ENCODE peak calls at places on chromosomes 13 and 19, in four cellular contexts. One of them, this sample, is unnamed. For H3K4me1, the result is how much of the 10 kb centered on the place peaks cover.

GRCh38 chr13:90834700-90835099 is 512.8 kb upstream of the MIR17HG start:
- DNase-seq in IMR-90: no peak
- DNase-seq in K562: no peak
- DNase-seq in GM12878: no peak
- DNase-seq in this sample: no peak

GRCh38 chr13:59744747-59745394 is 418.9 kb downstream of the DIAPH3 start:
- DNase-seq in IMR-90: peak
- DNase-seq in K562: no peak
- DNase-seq in GM12878: no peak
- DNase-seq in this sample: no peak

GRCh38 chr19:14031719-14032480 is at the start of gene IL27RA:
- DNase-seq in IMR-90: peak
- DNase-seq in K562: peak
- DNase-seq in GM12878: peak
- DNase-seq in this sample: peak

GRCh38 chr13:25727250-25727649 is 324.6 kb downstream of the SHISA2 start:
- DNase-seq in IMR-90: no peak
- DNase-seq in K562: no peak
- DNase-seq in GM12878: no peak
- DNase-seq in this sample: no peak

GRCh38 chr13:59774511-59774911 is 389.2 kb downstream of the DIAPH3 start:
- DNase-seq in IMR-90: peak
- DNase-seq in K562: no peak
- DNase-seq in GM12878: no peak
- DNase-seq in this sample: no peak

GRCh38 chr13:49304356-49304755 is 56.6 kb downstream of the CDADC1 start:
- DNase-seq in IMR-90: no peak
- DNase-seq in K562: no peak
- DNase-seq in GM12878: no peak
- DNase-seq in this sample: no peak

GRCh38 chr13:112689498-112690241 is at the start of gene ATP11A:
- DNase-seq in IMR-90: peak
- DNase-seq in K562: peak
- DNase-seq in GM12878: no peak
- DNase-seq in this sample: peak

GRCh38 chr13:51230473-51231105 is 8.4 kb downstream of the FAM124A start:
- DNase-seq in IMR-90: peak
- DNase-seq in K562: no peak
- DNase-seq in GM12878: no peak
- DNase-seq in this sample: peak

GRCh38 chr19:17967258-17968051 is 548 bp downstream of the KCNN1 start:
- DNase-seq in IMR-90: no peak
- DNase-seq in K562: peak
- DNase-seq in GM12878: no peak
- DNase-seq in this sample: no peak

GRCh38 chr19:6514926-6515325 is 12.8 kb upstream of the TUBB4A start:
- DNase-seq in IMR-90: no peak
- DNase-seq in K562: no peak
- DNase-seq in GM12878: no peak
- DNase-seq in this sample: no peak

GRCh38 chr19:33725567-33725966 is 71.1 kb upstream of the KCTD15 start:
- DNase-seq in IMR-90: no peak
- DNase-seq in K562: no peak
- DNase-seq in GM12878: no peak
- DNase-seq in this sample: no peak

GRCh38 chr19:33726756-33727155 is 69.9 kb upstream of the KCTD15 start:
- DNase-seq in IMR-90: no peak
- DNase-seq in K562: no peak
- DNase-seq in GM12878: no peak
- DNase-seq in this sample: no peak

GRCh38 chr19:33724723-33725060 is 72.0 kb upstream of the KCTD15 start:
- DNase-seq in IMR-90: no peak
- DNase-seq in K562: no peak
- DNase-seq in GM12878: no peak
- DNase-seq in this sample: no peak

GRCh38 chr19:33728141-33728540 is 68.5 kb upstream of the KCTD15 start:
- DNase-seq in IMR-90: no peak
- DNase-seq in K562: no peak
- DNase-seq in GM12878: no peak
- DNase-seq in this sample: no peak

DNA sequence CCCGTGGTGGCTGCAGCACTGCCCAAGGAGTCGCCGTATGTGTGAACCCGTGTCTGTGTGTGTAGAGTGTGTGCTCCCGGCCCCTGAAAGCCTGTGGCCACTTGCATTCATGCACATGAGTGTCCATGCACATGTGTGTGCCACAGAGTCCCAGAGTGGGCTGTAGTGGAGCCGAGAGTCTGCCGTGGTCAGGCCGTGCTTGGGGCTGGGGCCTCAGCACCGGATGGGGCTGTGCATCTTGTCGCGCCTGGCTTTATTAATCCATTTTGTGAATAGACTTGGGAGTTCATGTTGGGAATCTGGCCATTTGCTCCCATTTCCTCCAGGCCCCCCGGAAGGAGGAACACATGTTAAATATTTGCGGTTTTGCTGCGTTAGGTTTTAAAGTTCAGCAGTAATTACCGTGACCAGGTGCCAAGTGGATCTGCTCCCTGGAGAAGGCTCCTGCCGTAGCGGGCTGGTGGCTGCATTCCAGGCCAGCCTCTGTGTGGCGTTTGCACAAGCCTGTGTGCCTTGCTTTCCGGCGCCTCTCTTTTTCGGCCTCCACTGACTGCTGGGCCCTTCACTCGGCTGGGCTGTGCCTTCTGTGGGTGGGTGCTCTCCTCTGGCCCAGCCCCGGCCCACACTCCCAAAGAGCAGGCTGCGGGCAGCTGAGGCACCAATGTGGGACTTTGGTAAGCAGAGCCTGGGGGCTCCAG is 69.2 kb upstream of the KCTD15 start:
- DNase-seq in IMR-90: no peak
- DNase-seq in K562: no peak
- DNase-seq in GM12878: no peak
- DNase-seq in this sample: no peak
- TF ChIP-seq FOS in IMR-90: no peak
- TF ChIP-seq FOS in K562: no peak
- TF ChIP-seq FOS in GM12878: no peak
- TF ChIP-seq FOS in this sample: no peak

DNA sequence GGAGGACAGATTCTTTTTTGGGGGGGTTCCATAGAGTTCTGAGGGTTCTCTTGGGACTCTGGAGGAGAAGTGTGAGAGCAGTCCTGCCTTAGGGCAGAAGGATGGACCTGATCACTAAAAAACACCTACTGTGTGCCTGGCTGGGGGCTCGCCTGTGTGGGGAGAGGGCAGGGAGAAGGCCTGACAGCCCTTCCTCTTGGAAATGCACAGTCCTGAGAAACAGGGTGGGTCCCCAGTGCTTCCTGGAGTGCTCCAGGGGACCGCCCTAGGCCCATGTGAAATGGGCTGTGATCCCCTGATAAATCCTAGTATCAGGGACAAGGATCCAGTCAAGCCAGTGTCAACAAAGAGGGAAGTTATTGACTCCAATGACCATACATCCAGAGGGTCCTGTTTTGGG is 13.5 kb downstream of the BCKDHA start:
- DNase-seq in IMR-90: no peak
- DNase-seq in K562: no peak
- DNase-seq in GM12878: no peak
- DNase-seq in this sample: no peak
- H3K4me1 ChIP-seq in IMR-90: under half
- H3K4me1 ChIP-seq in K562: under half
- H3K4me1 ChIP-seq in GM12878: under half
- H3K4me1 ChIP-seq in this sample: under half

DNA sequence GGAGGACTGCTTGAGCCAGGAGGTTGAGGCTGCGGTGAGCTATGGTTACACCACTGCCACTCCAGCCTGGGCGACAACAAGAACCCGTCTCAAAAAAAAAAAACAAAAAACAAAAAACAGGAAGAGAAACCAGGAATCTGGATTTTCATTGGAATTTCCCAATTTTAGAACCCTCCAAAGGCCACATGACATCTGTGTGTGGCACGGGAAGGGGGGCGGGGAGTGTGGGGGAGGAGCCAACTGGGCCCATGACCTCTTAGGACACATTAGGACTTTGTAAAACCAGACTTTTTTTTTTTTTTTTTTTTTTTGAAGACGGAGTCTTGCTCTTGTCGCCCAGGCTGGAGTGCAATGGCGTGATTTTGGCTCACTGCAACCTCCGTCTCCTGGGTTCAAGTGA is 21.2 kb upstream of the MYDGF start:
- DNase-seq in IMR-90: no peak
- DNase-seq in K562: peak
- DNase-seq in GM12878: no peak
- DNase-seq in this sample: no peak
- H3K4me2 ChIP-seq in IMR-90: no peak
- H3K4me2 ChIP-seq in K562: no peak
- H3K4me2 ChIP-seq in GM12878: no peak
- H3K4me2 ChIP-seq in this sample: no peak

DNA sequence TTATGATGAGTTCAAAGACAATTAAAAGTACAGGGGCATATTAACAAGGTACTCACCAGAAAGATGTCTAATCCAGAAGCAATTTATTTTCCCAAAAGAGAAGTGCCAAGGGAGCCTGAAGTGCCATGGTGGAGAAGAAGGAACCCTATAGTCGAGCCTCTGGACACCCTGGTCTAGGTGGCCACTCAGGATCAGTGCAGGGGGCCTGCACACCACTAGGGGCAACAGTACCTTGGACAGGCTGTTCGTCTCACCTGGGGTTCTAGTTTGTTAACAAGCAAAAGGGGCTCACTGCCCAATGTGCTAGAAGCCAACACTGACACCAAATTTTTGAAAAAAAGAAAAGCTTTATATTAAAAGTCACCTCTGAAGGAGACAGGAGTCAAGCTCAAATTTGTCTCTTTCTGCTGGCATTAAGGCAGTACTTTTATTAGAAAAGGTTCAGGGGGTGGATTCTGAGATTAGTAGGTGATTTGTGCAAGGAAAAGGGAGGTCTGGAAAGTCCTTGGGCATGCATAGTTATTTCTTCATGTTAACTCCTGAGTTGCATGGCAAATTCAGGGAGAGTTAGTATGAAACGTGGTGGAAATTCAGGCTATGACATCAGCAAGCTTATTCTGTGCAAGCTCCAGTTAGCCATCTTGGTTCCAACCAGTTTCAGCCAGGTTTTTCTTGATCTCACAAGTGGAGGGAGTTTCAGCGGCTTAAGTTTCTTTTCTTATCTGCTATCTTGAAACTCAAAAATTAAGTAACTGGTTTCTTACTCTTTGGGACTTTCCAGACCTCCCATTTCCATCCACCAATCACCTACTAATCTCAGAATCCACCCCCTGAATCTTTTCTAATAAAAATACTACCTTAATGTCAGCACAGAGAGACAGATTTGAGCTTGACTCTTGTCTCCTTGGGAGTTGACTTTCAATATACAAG is 884 bp upstream of the CBY2 start:
- DNase-seq in IMR-90: no peak
- DNase-seq in K562: peak
- DNase-seq in GM12878: peak
- DNase-seq in this sample: no peak
- TF ChIP-seq FOS in IMR-90: no peak
- TF ChIP-seq FOS in K562: no peak
- TF ChIP-seq FOS in GM12878: no peak
- TF ChIP-seq FOS in this sample: no peak

DNA sequence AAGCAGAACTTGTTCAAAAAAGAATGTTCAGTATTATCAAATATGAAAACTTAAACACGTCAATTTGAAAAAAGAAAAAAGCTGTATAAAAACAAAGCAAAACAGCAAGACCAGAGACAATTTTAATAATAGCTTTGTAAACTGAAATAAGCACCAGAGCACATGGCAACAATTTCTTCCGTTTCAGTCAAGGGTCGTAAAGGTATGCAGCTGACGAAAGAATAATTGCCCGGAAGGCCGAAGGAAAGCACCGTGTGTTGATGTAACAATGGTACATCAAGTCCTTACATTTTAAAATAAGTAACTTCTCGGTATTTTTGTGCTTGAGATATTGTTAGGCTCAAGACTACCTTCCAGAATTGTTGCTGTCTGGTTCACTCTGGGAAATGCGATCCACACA is 1.7 kb downstream of the PROSER1 start:
- DNase-seq in IMR-90: peak
- DNase-seq in K562: no peak
- DNase-seq in GM12878: no peak
- DNase-seq in this sample: no peak
- H3K4me1 ChIP-seq in IMR-90: under half
- H3K4me1 ChIP-seq in K562: under half
- H3K4me1 ChIP-seq in GM12878: under half
- H3K4me1 ChIP-seq in this sample: under half

GRCh38 chr19:37317403-37318209 is 53.3 kb upstream of the ZNF527 start:
- DNase-seq in IMR-90: peak
- DNase-seq in K562: no peak
- DNase-seq in GM12878: peak
- DNase-seq in this sample: peak
- H3K4me2 ChIP-seq in IMR-90: peak
- H3K4me2 ChIP-seq in K562: no peak
- H3K4me2 ChIP-seq in GM12878: peak
- H3K4me2 ChIP-seq in this sample: peak

DNA sequence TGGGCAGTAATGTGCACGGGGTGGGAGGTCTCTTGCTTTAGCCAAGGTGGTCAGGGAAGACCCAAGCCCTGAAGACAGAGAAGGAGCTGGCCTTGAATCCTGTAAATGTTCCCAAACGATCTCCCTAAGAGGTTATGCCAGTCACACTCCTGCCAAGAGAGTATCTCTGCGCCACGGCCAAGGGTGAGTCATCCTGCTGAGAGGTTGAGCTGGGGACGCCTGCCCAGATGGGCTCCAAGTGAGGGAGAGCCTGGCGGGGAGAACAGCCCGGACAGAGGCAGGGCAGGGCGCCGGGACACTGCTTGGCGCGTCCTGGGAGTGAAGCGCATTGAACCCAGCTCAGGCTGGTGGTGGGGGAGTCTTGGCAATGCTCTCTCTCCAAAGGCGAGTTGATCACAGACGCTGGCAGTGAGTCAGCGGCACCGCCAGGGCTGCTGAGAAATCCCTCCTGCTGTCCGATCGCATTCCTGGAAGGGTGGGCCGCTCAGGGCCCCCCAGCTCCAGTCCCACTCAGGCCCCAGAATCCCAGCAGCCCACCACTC is 16.4 kb downstream of the SULT2B1 start:
- DNase-seq in IMR-90: peak
- DNase-seq in K562: peak
- DNase-seq in GM12878: no peak
- DNase-seq in this sample: peak
- TF ChIP-seq FOS in IMR-90: peak
- TF ChIP-seq FOS in K562: peak
- TF ChIP-seq FOS in GM12878: no peak
- TF ChIP-seq FOS in this sample: peak